ENCODE peak calls at places on chromosomes 6 and 20, in six cellular contexts. J is ovary, K is RWPE2, G is kidney, T is BE2C, L is esophagus squamous epithelium. W is an unnamed sample. For H3K4me1, the result is how much of the 10 kb centered on the place peaks cover.

GRCh38 chr6:118350881-118351430 is 197.1 kb upstream of the PLN start:
- DNase-seq in J (no peak), K (no peak), G (no peak), T (no peak), L (no peak), W (no peak)

GRCh38 chr20:15992564-15992963 is 580.7 kb downstream of the KIF16B start:
- DNase-seq in J (no peak), K (no peak), G (no peak), T (no peak), L (no peak), W (no peak)

GRCh38 chr6:136873733-136874132 is 48.4 kb upstream of the SLC35D3 start:
- DNase-seq in J (no peak), K (no peak), G (no peak), T (no peak), L (no peak), W (no peak)

GRCh38 chr20:4457566-4458543 is 263.9 kb upstream of the PRND start:
- DNase-seq in J (no peak), K (no peak), G (peak), T (no peak), L (no peak), W (no peak)

GRCh38 chr20:51492167-51493092 is 50.1 kb downstream of the NFATC2 start:
- DNase-seq in J (peak), K (peak), G (peak), T (no peak), L (no peak), W (no peak)

GRCh38 chr6:49766762-49767161 is 20.3 kb downstream of the PGK2 start:
- DNase-seq in J (no peak), K (no peak), G (no peak), T (no peak), L (no peak), W (no peak)

GRCh38 chr6:128807577-128807976 is 75.4 kb upstream of the LAMA2 start:
- DNase-seq in J (no peak), K (no peak), G (no peak), T (no peak), L (no peak), W (no peak)

GRCh38 chr6:139161817-139162284 is 27.0 kb downstream of the HECA start:
- DNase-seq in J (no peak), K (no peak), G (no peak), T (no peak), L (no peak), W (no peak)

GRCh38 chr6:139308936-139309603 is 17.3 kb upstream of the TXLNB start:
- DNase-seq in J (no peak), K (no peak), G (no peak), T (no peak), L (no peak), W (no peak)

GRCh38 chr20:45347936-45348809 is at the start of gene SDC4:
- DNase-seq in J (peak), K (peak), G (peak), T (peak), L (no peak), W (peak)

GRCh38 chr6:134546962-134547645 is 229.2 kb upstream of the SGK1 start:
- DNase-seq in J (no peak), K (no peak), G (no peak), T (no peak), L (no peak), W (no peak)

GRCh38 chr6:104462811-104463599 is 396.7 kb downstream of the HACE1 start:
- DNase-seq in J (no peak), K (no peak), G (no peak), T (no peak), L (no peak), W (no peak)

GRCh38 chr6:37182736-37183590 is 13.0 kb downstream of the PIM1 start:
- DNase-seq in J (no peak), K (no peak), G (no peak), T (no peak), L (no peak), W (peak)

GRCh38 chr6:159441704-159441981 is 251.4 kb downstream of the SOD2 start:
- DNase-seq in J (no peak), K (no peak), G (no peak), T (no peak), L (no peak), W (no peak)

GRCh38 chr6:45658958-45659357 is 281.2 kb upstream of the SUPT3H start:
- DNase-seq in J (no peak), K (no peak), G (no peak), T (no peak), L (no peak), W (no peak)

GRCh38 chr20:3922223-3922982 is 33.2 kb downstream of the PANK2 start:
- DNase-seq in J (no peak), K (no peak), G (peak), T (no peak), L (no peak), W (no peak)

GRCh38 chr6:11273406-11274065 is 41.1 kb upstream of the NEDD9 start:
- DNase-seq in J (no peak), K (no peak), G (no peak), T (no peak), L (no peak), W (peak)

GRCh38 chr6:154580397-154581135 is 70.1 kb upstream of the CNKSR3 start:
- DNase-seq in J (no peak), K (no peak), G (no peak), T (no peak), L (no peak), W (no peak)

GRCh38 chr20:25203891-25204320 is 8.4 kb downstream of the ENTPD6 start:
- DNase-seq in J (no peak), K (no peak), G (no peak), T (no peak), L (no peak), W (no peak)

GRCh38 chr6:84867521-84867920 is 103.1 kb upstream of the TBX18 start:
- DNase-seq in J (no peak), K (no peak), G (no peak), T (no peak), L (no peak), W (no peak)

GRCh38 chr6:140225587-140226438 is 851.4 kb upstream of the CITED2 start:
- DNase-seq in J (no peak), K (no peak), G (no peak), T (no peak), L (no peak), W (no peak)

GRCh38 chr6:27375613-27376079 is 12.9 kb upstream of the ZNF391 start:
- DNase-seq in J (no peak), K (no peak), G (no peak), T (no peak), L (no peak), W (no peak)

GRCh38 chr20:31594558-31595379 is 10.3 kb upstream of the ID1 start:
- DNase-seq in J (no peak), K (no peak), G (peak), T (no peak), L (no peak), W (no peak)

GRCh38 chr6:109059148-109059547 is 35.5 kb downstream of the SESN1 start:
- DNase-seq in J (no peak), K (no peak), G (no peak), T (no peak), L (no peak), W (no peak)

GRCh38 chr6:108492131-108492766 is 68.5 kb upstream of the FOXO3 start:
- DNase-seq in J (no peak), K (no peak), G (no peak), T (no peak), L (no peak), W (no peak)

GRCh38 chr6:131894735-131895424 is 56.3 kb downstream of the CCN2 start:
- DNase-seq in J (no peak), K (no peak), G (no peak), T (no peak), L (no peak), W (no peak)

GRCh38 chr20:55528482-55528881 is 476.8 kb downstream of the CBLN4 start:
- DNase-seq in J (no peak), K (no peak), G (no peak), T (no peak), L (no peak), W (no peak)

GRCh38 chr6:117496383-117496990 is 14.0 kb downstream of the DCBLD1 start:
- DNase-seq in J (no peak), K (no peak), G (no peak), T (no peak), L (no peak), W (no peak)

GRCh38 chr20:12345978-12346377 is 428.3 kb downstream of the BTBD3 start:
- DNase-seq in J (no peak), K (no peak), G (no peak), T (no peak), L (no peak), W (no peak)

GRCh38 chr20:49270177-49270576 is 7.7 kb downstream of the ZNFX1 start:
- DNase-seq in J (no peak), K (no peak), G (no peak), T (no peak), L (no peak), W (no peak)

GRCh38 chr6:76347539-76347938 is 275.1 kb upstream of the IMPG1 start:
- DNase-seq in J (no peak), K (no peak), G (no peak), T (no peak), L (no peak), W (no peak)

GRCh38 chr20:63701329-63702035 is 5.0 kb downstream of the TNFRSF6B start:
- DNase-seq in J (no peak), K (peak), G (peak), T (peak), L (no peak), W (no peak)

GRCh38 chr6:2228392-2228791 is 17.0 kb downstream of the GMDS start:
- DNase-seq in J (no peak), K (no peak), G (no peak), T (no peak), L (no peak), W (no peak)

GRCh38 chr6:2226775-2227174 is 18.6 kb downstream of the GMDS start:
- DNase-seq in J (no peak), K (no peak), G (no peak), T (no peak), L (no peak), W (no peak)

GRCh38 chr6:2229039-2229438 is 16.4 kb downstream of the GMDS start:
- DNase-seq in J (no peak), K (no peak), G (no peak), T (no peak), L (no peak), W (no peak)

GRCh38 chr6:2224847-2225382 is 20.5 kb downstream of the GMDS start:
- DNase-seq in J (no peak), K (no peak), G (no peak), T (no peak), L (no peak), W (no peak)

DNA sequence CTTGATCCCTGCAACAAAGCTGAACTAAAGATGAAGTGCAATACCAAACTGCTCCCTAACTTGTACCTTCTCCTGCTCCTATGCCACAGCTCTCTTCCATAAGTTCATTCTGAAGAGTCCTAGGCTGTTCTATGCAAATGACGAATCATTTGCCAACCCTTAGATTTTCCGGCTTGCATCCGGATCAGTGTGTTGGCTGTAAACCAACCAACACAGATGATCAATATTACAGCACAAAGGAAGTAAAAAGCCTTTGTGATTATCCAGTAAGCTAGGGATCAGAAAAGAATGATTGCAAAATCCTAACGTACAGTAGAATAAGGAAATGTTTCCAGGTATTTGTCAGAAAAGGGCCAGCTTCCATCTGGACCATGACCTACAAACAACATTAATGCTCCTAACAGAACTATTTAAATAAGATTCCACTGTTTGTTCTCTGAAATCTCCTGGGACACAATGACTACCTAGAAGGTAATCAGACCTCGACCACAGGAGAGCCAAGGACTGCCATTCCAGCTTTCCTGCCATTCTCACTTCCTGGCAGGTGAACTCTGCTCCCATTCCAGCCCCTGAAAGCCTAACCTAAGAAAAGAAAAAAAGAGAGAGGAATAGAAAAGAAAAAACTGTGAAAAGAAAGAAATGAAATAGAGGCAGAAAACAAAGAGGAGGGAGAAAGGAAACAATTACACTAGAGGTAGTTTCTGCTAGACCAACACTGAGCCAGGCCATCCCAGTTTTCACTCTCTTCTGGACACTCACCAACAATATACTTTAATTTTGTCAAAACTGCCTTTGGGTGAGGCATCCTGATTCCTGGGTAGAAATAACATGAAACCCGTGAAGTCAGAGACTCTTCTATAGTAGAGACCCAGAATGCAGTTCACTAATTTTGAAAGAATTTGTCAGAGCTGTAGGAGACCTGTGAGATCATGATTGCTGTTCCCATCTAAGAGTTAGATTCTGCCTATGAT is 19.7 kb downstream of the GMDS start:
- DNase-seq in J (no peak), K (no peak), G (no peak), T (no peak), L (no peak), W (no peak)
- H3K4me3 ChIP-seq in J (no peak), K (no peak), G (no peak), T (no peak), L (no peak), W (no peak)

GRCh38 chr20:62088258-62089127 is 22.8 kb upstream of the TAF4 start:
- DNase-seq in J (no peak), K (no peak), G (no peak), T (no peak), L (no peak), W (no peak)

GRCh38 chr20:62085206-62085605 is 19.5 kb upstream of the TAF4 start:
- DNase-seq in J (no peak), K (no peak), G (no peak), T (no peak), L (no peak), W (no peak)

GRCh38 chr20:62087632-62088031 is 22.0 kb upstream of the TAF4 start:
- DNase-seq in J (no peak), K (no peak), G (no peak), T (no peak), L (no peak), W (no peak)

GRCh38 chr20:62087227-62087626 is 21.5 kb upstream of the TAF4 start:
- DNase-seq in J (no peak), K (no peak), G (no peak), T (no peak), L (no peak), W (no peak)

DNA sequence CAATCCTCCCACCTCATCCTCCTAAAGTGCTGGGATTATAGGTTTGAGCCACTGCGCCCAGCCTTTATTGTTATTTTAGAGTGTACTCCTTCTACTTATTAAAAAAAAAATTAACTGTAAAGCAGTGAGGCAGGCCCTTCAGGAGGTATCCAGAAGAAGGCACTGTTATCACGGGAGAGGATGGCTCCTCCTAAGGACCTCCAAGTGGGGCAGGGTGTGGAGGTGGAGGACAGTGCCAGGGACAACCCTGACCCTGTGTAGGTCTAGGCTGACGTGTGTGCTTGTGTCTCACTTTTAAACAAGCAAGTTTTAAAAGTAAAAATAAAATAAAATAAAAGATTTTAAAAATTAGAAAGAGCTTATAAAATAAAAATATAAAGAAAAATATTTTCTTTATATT is 23.7 kb upstream of the TAF4 start:
- DNase-seq in J (no peak), K (no peak), G (no peak), T (no peak), L (no peak), W (no peak)
- TF ChIP-seq CTCF in J (no peak), K (no peak), G (no peak), T (no peak), L (no peak), W (no peak)

GRCh38 chr6:116254297-116254724 is 436 bp upstream of the TSPYL4 start:
- DNase-seq in J (no peak), K (no peak), G (no peak), T (no peak), L (no peak), W (no peak)
- H3K4me1 ChIP-seq in J (under half), K (under half), G (under half), T (under half), L (under half), W (under half)

DNA sequence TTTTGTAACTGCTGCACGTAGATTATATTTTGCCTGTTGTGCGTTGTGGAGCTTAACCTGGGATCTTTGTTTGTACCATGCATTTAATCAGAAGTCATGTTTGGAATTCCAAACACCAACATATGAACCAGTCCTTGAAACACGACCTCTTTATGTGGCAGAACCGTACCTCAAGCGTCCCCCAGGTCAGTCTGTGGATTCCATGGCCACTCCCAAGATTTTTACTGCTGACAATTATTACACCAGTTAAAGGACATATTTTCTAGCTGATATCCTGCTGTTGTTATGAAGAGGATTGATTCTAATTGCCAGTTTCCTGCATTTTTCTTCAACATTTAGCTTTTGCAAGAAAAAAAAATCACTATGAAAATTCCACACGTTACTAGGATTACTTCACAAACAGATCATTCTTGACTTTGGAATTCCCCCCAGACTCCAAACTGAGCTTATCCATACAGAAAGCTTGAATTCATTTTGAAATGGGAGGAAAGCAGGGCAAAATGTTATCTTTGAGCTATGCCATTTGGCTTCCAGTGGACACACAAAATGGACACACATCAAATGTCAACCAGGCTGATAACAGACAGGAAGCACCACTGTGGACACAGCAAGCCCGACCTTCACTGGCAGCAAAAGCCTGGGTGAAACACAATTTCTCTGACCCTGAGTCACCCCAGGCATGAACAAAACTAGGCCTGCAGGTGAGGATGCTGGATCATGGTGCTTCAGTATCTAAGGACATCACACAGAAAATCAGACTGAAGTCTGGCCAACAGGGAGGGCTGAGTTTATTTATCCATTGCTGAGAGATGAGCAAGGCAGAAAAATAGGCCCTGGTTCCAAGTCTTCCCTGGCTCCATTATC is 542.9 kb upstream of the JAG1 start:
- DNase-seq in J (no peak), K (no peak), G (no peak), T (no peak), L (no peak), W (no peak)
- H3K4me3 ChIP-seq in J (no peak), K (no peak), G (no peak), T (no peak), L (no peak), W (no peak)

GRCh38 chr20:1325173-1326030 is 3.5 kb downstream of the SDCBP2 start:
- DNase-seq in J (peak), K (peak), G (peak), T (peak), L (peak), W (peak)
- TF ChIP-seq CTCF in J (peak), K (no peak), G (no peak), T (no peak), L (peak), W (no peak)

GRCh38 chr20:17965042-17965697 is 3.4 kb downstream of the SNX5 start:
- DNase-seq in J (no peak), K (no peak), G (no peak), T (no peak), L (no peak), W (no peak)

GRCh38 chr20:17966432-17967312 is 1.9 kb downstream of the SNX5 start:
- DNase-seq in J (no peak), K (no peak), G (no peak), T (no peak), L (no peak), W (no peak)

GRCh38 chr20:17964073-17964472 is 4.5 kb downstream of the SNX5 start:
- DNase-seq in J (no peak), K (no peak), G (no peak), T (no peak), L (no peak), W (no peak)

GRCh38 chr20:17963114-17963897 is 5.3 kb downstream of the SNX5 start:
- DNase-seq in J (no peak), K (no peak), G (no peak), T (no peak), L (no peak), W (no peak)

GRCh38 chr20:17964632-17965031 is 4.0 kb downstream of the SNX5 start:
- DNase-seq in J (no peak), K (no peak), G (no peak), T (no peak), L (no peak), W (no peak)
- H3K4me1 ChIP-seq in J (under half), K (under half), G (under half), T (under half), L (under half), W (under half)

DNA sequence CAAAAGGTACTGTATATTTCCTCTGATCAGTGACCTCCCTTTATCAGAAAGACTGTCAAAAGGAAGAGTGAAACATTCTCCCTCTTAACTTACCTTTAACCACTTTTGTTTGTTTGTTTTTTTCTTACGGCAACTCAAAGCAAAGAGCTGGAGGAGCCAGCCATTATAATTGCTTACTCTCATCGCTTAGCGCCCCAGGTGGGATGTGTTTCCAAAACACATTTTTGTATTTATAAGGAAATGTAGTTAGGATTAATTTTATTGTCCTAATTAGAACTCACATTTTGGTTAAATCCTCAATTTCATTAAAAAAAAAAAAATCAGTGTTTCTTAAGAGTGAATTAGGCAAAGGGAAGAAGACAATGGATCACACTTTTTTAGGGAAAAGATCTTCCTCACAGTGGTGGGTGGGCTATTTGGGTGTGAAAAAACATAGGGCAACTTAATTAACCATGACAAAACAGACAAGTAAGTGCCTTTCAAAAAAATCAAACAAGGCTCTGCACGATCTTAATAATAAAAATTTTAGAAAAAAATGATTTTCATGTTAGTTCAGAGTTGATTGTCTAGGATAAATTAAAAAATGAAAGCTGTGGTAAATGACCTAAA is 1.2 kb upstream of the PHACTR2 start:
- DNase-seq in J (no peak), K (no peak), G (no peak), T (no peak), L (no peak), W (no peak)
- H3K4me3 ChIP-seq in J (no peak), K (no peak), G (no peak), T (no peak), L (no peak), W (no peak)